ENCODE peak calls at places on chromosomes 11 and 22, in five cellular contexts. One of them, this sample, is unnamed.
A peak's percentile ranks its signal among the peaks of the same experiment; 100 is the strongest.

GRCh38 chr11:93646399-93646798 is 15.1 kb upstream of the CEP295 start:
- DNase-seq in CD4-positive, alpha-beta memory T cell: no peak
- DNase-seq in CD4-positive, CD25-positive, alpha-beta regulatory T cell: no peak
- DNase-seq in hepatocyte: no peak
- DNase-seq in right lobe of liver: no peak
- DNase-seq in this sample: no peak

GRCh38 chr22:46845281-46846153 is 83.1 kb downstream of the TBC1D22A start:
- DNase-seq in CD4-positive, CD25-positive, alpha-beta regulatory T cell: no peak
- DNase-seq in right lobe of liver: no peak
- DNase-seq in hepatocyte: no peak
- DNase-seq in CD4-positive, alpha-beta memory T cell: no peak
- DNase-seq in this sample: peak; percentile 25

GRCh38 chr22:36277482-36278291 is 24.8 kb downstream of the APOL1 start:
- DNase-seq in CD4-positive, alpha-beta memory T cell: peak; percentile 53
- DNase-seq in hepatocyte: peak; percentile 74
- DNase-seq in right lobe of liver: peak; percentile 63
- DNase-seq in CD4-positive, CD25-positive, alpha-beta regulatory T cell: peak; percentile 80
- DNase-seq in this sample: peak; percentile 65

GRCh38 chr11:7874061-7874460 is 57.0 kb downstream of the OR10A6 start:
- DNase-seq in CD4-positive, alpha-beta memory T cell: no peak
- DNase-seq in CD4-positive, CD25-positive, alpha-beta regulatory T cell: no peak
- DNase-seq in right lobe of liver: no peak
- DNase-seq in hepatocyte: no peak
- DNase-seq in this sample: no peak

GRCh38 chr11:68004551-68005335 is 846 bp upstream of the UNC93B1 start:
- DNase-seq in CD4-positive, CD25-positive, alpha-beta regulatory T cell: no peak
- DNase-seq in right lobe of liver: no peak
- DNase-seq in hepatocyte: no peak
- DNase-seq in CD4-positive, alpha-beta memory T cell: no peak
- DNase-seq in this sample: no peak

GRCh38 chr11:27084407-27084985 is 43.9 kb downstream of the BBOX1 start:
- DNase-seq in CD4-positive, CD25-positive, alpha-beta regulatory T cell: no peak
- DNase-seq in hepatocyte: no peak
- DNase-seq in CD4-positive, alpha-beta memory T cell: no peak
- DNase-seq in right lobe of liver: no peak
- DNase-seq in this sample: peak; percentile 77

GRCh38 chr11:86072211-86072610 is 3.3 kb upstream of the PICALM start:
- DNase-seq in right lobe of liver: no peak
- DNase-seq in CD4-positive, CD25-positive, alpha-beta regulatory T cell: no peak
- DNase-seq in CD4-positive, alpha-beta memory T cell: no peak
- DNase-seq in hepatocyte: no peak
- DNase-seq in this sample: no peak

GRCh38 chr11:61333638-61334433 is 808 bp downstream of the TKFC start:
- DNase-seq in right lobe of liver: no peak
- DNase-seq in hepatocyte: no peak
- DNase-seq in CD4-positive, CD25-positive, alpha-beta regulatory T cell: no peak
- DNase-seq in CD4-positive, alpha-beta memory T cell: no peak
- DNase-seq in this sample: peak; percentile 35

GRCh38 chr11:129425214-129425613 is 49.6 kb downstream of the BARX2 start:
- DNase-seq in hepatocyte: no peak
- DNase-seq in CD4-positive, alpha-beta memory T cell: no peak
- DNase-seq in CD4-positive, CD25-positive, alpha-beta regulatory T cell: no peak
- DNase-seq in right lobe of liver: no peak
- DNase-seq in this sample: no peak

GRCh38 chr11:117458275-117459120 is 130.8 kb downstream of the CEP164 start:
- DNase-seq in hepatocyte: no peak
- DNase-seq in right lobe of liver: no peak
- DNase-seq in CD4-positive, CD25-positive, alpha-beta regulatory T cell: peak; percentile 15
- DNase-seq in CD4-positive, alpha-beta memory T cell: no peak
- DNase-seq in this sample: no peak

GRCh38 chr11:125179346-125179745 is 14.8 kb downstream of the PKNOX2 start:
- DNase-seq in CD4-positive, alpha-beta memory T cell: no peak
- DNase-seq in CD4-positive, CD25-positive, alpha-beta regulatory T cell: no peak
- DNase-seq in hepatocyte: no peak
- DNase-seq in right lobe of liver: no peak
- DNase-seq in this sample: no peak

GRCh38 chr11:8090756-8091155 is 9.7 kb downstream of the TUB start:
- DNase-seq in right lobe of liver: no peak
- DNase-seq in hepatocyte: peak; percentile 71
- DNase-seq in CD4-positive, alpha-beta memory T cell: no peak
- DNase-seq in CD4-positive, CD25-positive, alpha-beta regulatory T cell: peak; percentile 27
- DNase-seq in this sample: peak; percentile 33

GRCh38 chr22:37659066-37659896 is 758 bp downstream of the PDXP start:
- DNase-seq in hepatocyte: peak; percentile 77
- DNase-seq in CD4-positive, CD25-positive, alpha-beta regulatory T cell: peak; percentile 35
- DNase-seq in CD4-positive, alpha-beta memory T cell: no peak
- DNase-seq in right lobe of liver: peak; percentile 70
- DNase-seq in this sample: no peak

GRCh38 chr22:32971252-32971651 is 86.9 kb downstream of the SYN3 start:
- DNase-seq in hepatocyte: no peak
- DNase-seq in CD4-positive, alpha-beta memory T cell: no peak
- DNase-seq in right lobe of liver: no peak
- DNase-seq in CD4-positive, CD25-positive, alpha-beta regulatory T cell: no peak
- DNase-seq in this sample: no peak

GRCh38 chr22:37747715-37748100 is 50.9 kb downstream of the TRIOBP start:
- DNase-seq in hepatocyte: no peak
- DNase-seq in right lobe of liver: no peak
- DNase-seq in CD4-positive, alpha-beta memory T cell: no peak
- DNase-seq in CD4-positive, CD25-positive, alpha-beta regulatory T cell: no peak
- DNase-seq in this sample: no peak

GRCh38 chr11:122758974-122759373 is 79.3 kb upstream of the CRTAM start:
- DNase-seq in right lobe of liver: no peak
- DNase-seq in CD4-positive, alpha-beta memory T cell: no peak
- DNase-seq in hepatocyte: no peak
- DNase-seq in CD4-positive, CD25-positive, alpha-beta regulatory T cell: no peak
- DNase-seq in this sample: peak; percentile 81

GRCh38 chr22:36758792-36759271 is 17.1 kb downstream of the IFT27 start:
- DNase-seq in CD4-positive, alpha-beta memory T cell: no peak
- DNase-seq in CD4-positive, CD25-positive, alpha-beta regulatory T cell: no peak
- DNase-seq in hepatocyte: no peak
- DNase-seq in right lobe of liver: no peak
- DNase-seq in this sample: no peak

GRCh38 chr11:201936-202335 is 5.3 kb downstream of the BET1L start:
- DNase-seq in CD4-positive, alpha-beta memory T cell: no peak
- DNase-seq in right lobe of liver: no peak
- DNase-seq in hepatocyte: no peak
- DNase-seq in CD4-positive, CD25-positive, alpha-beta regulatory T cell: no peak
- DNase-seq in this sample: no peak

GRCh38 chr11:76846441-76846840 is 14.3 kb upstream of the ACER3 start:
- DNase-seq in hepatocyte: no peak
- DNase-seq in right lobe of liver: no peak
- DNase-seq in CD4-positive, CD25-positive, alpha-beta regulatory T cell: no peak
- DNase-seq in CD4-positive, alpha-beta memory T cell: no peak
- DNase-seq in this sample: no peak

DNA sequence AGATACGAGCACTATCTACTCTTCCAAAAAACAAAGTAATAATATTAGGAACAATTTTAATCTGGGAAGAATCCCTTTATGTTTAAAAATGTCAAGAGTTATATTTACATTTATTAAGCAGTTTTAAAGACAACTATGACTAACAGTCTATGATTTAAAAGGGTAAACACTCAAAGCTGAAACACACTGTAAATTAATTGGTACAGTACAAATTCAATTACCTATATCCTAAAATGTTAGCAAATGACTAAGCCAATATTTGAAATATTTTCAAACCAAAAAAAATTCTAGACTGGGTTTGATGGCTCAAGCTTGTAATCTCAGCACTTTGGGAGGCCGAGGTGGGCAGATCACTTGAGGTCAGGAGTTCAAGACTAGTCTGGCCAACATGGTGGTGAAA is 36.0 kb upstream of the CHRNA10 start:
- DNase-seq in right lobe of liver: no peak
- DNase-seq in CD4-positive, CD25-positive, alpha-beta regulatory T cell: no peak
- DNase-seq in hepatocyte: no peak
- DNase-seq in CD4-positive, alpha-beta memory T cell: no peak
- DNase-seq in this sample: no peak
- H3K4me3 ChIP-seq in right lobe of liver: no peak overlapping the region
- H3K4me3 ChIP-seq in CD4-positive, CD25-positive, alpha-beta regulatory T cell: no peak overlapping the region
- H3K4me3 ChIP-seq in hepatocyte: no peak overlapping the region
- H3K4me3 ChIP-seq in CD4-positive, alpha-beta memory T cell: no peak overlapping the region
- H3K4me3 ChIP-seq in this sample: no peak overlapping the region

DNA sequence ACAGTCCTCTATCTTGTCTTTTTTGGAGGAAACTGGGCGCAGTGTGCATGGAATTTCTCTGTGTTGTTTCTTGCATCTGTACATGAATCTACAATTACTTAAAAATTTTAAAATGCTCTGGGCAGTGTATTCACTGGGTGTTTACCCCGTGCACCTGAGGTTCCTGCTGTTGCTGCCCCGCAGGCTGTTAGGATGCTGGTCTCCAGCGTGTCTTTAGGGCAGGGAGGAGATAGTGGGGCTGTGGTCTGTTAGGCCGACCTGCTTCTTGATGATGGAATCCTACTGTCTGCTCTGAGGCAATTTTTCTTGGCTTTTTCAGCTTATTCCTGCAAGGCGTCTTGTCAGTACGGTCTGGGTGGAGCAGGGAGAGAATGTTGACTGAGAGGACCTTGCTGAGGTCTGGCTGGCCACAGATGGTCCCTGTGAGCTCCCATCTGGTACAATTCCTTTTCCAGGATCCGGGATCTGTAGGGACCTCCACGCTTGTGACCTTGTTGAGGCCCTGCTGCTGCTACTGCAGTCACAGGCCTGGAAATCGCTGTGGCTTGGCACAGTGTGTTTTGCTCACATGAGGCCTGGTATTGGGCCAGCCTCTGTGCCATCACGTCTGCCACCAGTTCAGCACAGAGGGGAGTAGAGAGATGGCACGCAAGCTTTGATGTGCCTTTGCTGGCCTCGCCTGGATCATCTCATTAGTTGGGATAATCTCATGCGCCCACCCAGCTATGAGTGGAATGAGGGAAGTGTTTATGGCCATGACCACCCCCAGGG is 22.8 kb downstream of the DERL3 start:
- DNase-seq in hepatocyte: no peak
- DNase-seq in CD4-positive, alpha-beta memory T cell: no peak
- DNase-seq in right lobe of liver: no peak
- DNase-seq in CD4-positive, CD25-positive, alpha-beta regulatory T cell: no peak
- DNase-seq in this sample: no peak
- H3K9me3 ChIP-seq in hepatocyte: no peaks in the 10 kb centered on the region
- H3K9me3 ChIP-seq in CD4-positive, alpha-beta memory T cell: no peaks in the 10 kb centered on the region
- H3K9me3 ChIP-seq in right lobe of liver: no peaks in the 10 kb centered on the region
- H3K9me3 ChIP-seq in CD4-positive, CD25-positive, alpha-beta regulatory T cell: no peaks in the 10 kb centered on the region
- H3K9me3 ChIP-seq in this sample: no peaks in the 10 kb centered on the region

GRCh38 chr11:3378426-3379423 is at the start of gene ZNF195:
- DNase-seq in hepatocyte: peak; percentile 98
- DNase-seq in CD4-positive, alpha-beta memory T cell: peak; percentile 95
- DNase-seq in right lobe of liver: peak; percentile 98
- DNase-seq in CD4-positive, CD25-positive, alpha-beta regulatory T cell: peak; percentile 98
- DNase-seq in this sample: peak; percentile 98

GRCh38 chr11:3380706-3381570 is 2.0 kb upstream of the ZNF195 start:
- DNase-seq in CD4-positive, CD25-positive, alpha-beta regulatory T cell: no peak
- DNase-seq in hepatocyte: no peak
- DNase-seq in right lobe of liver: no peak
- DNase-seq in CD4-positive, alpha-beta memory T cell: no peak
- DNase-seq in this sample: no peak

GRCh38 chr11:3382613-3383275 is 3.8 kb upstream of the ZNF195 start:
- DNase-seq in hepatocyte: no peak
- DNase-seq in CD4-positive, alpha-beta memory T cell: no peak
- DNase-seq in CD4-positive, CD25-positive, alpha-beta regulatory T cell: no peak
- DNase-seq in right lobe of liver: no peak
- DNase-seq in this sample: no peak

GRCh38 chr11:3381794-3382193 is 2.8 kb upstream of the ZNF195 start:
- DNase-seq in right lobe of liver: no peak
- DNase-seq in hepatocyte: no peak
- DNase-seq in CD4-positive, alpha-beta memory T cell: no peak
- DNase-seq in CD4-positive, CD25-positive, alpha-beta regulatory T cell: no peak
- DNase-seq in this sample: no peak
- H3K4me3 ChIP-seq in right lobe of liver: no peak overlapping the region
- H3K4me3 ChIP-seq in hepatocyte: no peak overlapping the region
- H3K4me3 ChIP-seq in CD4-positive, alpha-beta memory T cell: no peak overlapping the region
- H3K4me3 ChIP-seq in CD4-positive, CD25-positive, alpha-beta regulatory T cell: no peak overlapping the region
- H3K4me3 ChIP-seq in this sample: no peak overlapping the region

DNA sequence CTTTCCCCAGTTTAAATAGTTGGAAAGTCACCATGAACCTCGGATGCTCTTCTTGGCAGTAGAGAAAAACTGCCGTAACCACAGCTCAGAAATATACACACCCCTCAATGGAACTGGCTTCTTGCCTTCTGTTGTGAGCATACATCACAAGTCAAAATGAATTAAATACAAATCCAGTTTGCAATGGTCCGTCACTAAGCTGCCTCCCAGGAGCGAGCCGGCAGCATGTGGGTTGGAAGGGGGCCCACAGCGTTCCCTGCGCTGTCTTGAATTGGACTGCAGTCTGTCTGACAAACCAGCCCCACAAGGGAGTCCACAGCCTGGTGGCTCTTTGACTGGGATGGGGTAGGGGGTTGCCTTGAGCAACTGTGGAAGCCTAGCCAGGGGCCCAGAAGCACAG is 38.3 kb downstream of the C11orf58 start:
- DNase-seq in right lobe of liver: no peak
- DNase-seq in CD4-positive, alpha-beta memory T cell: no peak
- DNase-seq in CD4-positive, CD25-positive, alpha-beta regulatory T cell: no peak
- DNase-seq in hepatocyte: no peak
- DNase-seq in this sample: peak; percentile 63
- H3K9me3 ChIP-seq in right lobe of liver: no peaks in the 10 kb centered on the region
- H3K9me3 ChIP-seq in CD4-positive, alpha-beta memory T cell: no peaks in the 10 kb centered on the region
- H3K9me3 ChIP-seq in CD4-positive, CD25-positive, alpha-beta regulatory T cell: no peaks in the 10 kb centered on the region
- H3K9me3 ChIP-seq in hepatocyte: no peaks in the 10 kb centered on the region
- H3K9me3 ChIP-seq in this sample: no peaks in the 10 kb centered on the region

GRCh38 chr11:46149826-46150225 is 28.6 kb upstream of the PHF21A start:
- DNase-seq in hepatocyte: no peak
- DNase-seq in CD4-positive, alpha-beta memory T cell: no peak
- DNase-seq in CD4-positive, CD25-positive, alpha-beta regulatory T cell: no peak
- DNase-seq in right lobe of liver: no peak
- DNase-seq in this sample: no peak
- H3K4me3 ChIP-seq in hepatocyte: no peak overlapping the region
- H3K4me3 ChIP-seq in CD4-positive, alpha-beta memory T cell: no peak overlapping the region
- H3K4me3 ChIP-seq in CD4-positive, CD25-positive, alpha-beta regulatory T cell: no peak overlapping the region
- H3K4me3 ChIP-seq in right lobe of liver: no peak overlapping the region
- H3K4me3 ChIP-seq in this sample: no peak overlapping the region

GRCh38 chr22:49236541-49237075 is 591.1 kb downstream of the BRD1 start:
- DNase-seq in hepatocyte: no peak
- DNase-seq in CD4-positive, alpha-beta memory T cell: no peak
- DNase-seq in right lobe of liver: no peak
- DNase-seq in CD4-positive, CD25-positive, alpha-beta regulatory T cell: no peak
- DNase-seq in this sample: no peak
- H3K9me3 ChIP-seq in hepatocyte: no peaks in the 10 kb centered on the region
- H3K9me3 ChIP-seq in CD4-positive, alpha-beta memory T cell: no peaks in the 10 kb centered on the region
- H3K9me3 ChIP-seq in right lobe of liver: no peaks in the 10 kb centered on the region
- H3K9me3 ChIP-seq in CD4-positive, CD25-positive, alpha-beta regulatory T cell: no peaks in the 10 kb centered on the region
- H3K9me3 ChIP-seq in this sample: no peaks in the 10 kb centered on the region

GRCh38 chr22:41587347-41587723 is 2.3 kb downstream of the PMM1 start:
- DNase-seq in hepatocyte: no peak
- DNase-seq in CD4-positive, CD25-positive, alpha-beta regulatory T cell: no peak
- DNase-seq in CD4-positive, alpha-beta memory T cell: no peak
- DNase-seq in right lobe of liver: no peak
- DNase-seq in this sample: no peak
- H3K4me3 ChIP-seq in hepatocyte: no peak overlapping the region
- H3K4me3 ChIP-seq in CD4-positive, CD25-positive, alpha-beta regulatory T cell: no peak overlapping the region
- H3K4me3 ChIP-seq in CD4-positive, alpha-beta memory T cell: no peak overlapping the region
- H3K4me3 ChIP-seq in right lobe of liver: peak overlapping the region; percentile 28
- H3K4me3 ChIP-seq in this sample: no peak overlapping the region

GRCh38 chr11:1333860-1334259 is 24.4 kb upstream of the TOLLIP start:
- DNase-seq in CD4-positive, alpha-beta memory T cell: no peak
- DNase-seq in right lobe of liver: no peak
- DNase-seq in CD4-positive, CD25-positive, alpha-beta regulatory T cell: no peak
- DNase-seq in hepatocyte: no peak
- DNase-seq in this sample: no peak
- H3K9me3 ChIP-seq in CD4-positive, alpha-beta memory T cell: no peaks in the 10 kb centered on the region
- H3K9me3 ChIP-seq in right lobe of liver: no peaks in the 10 kb centered on the region
- H3K9me3 ChIP-seq in CD4-positive, CD25-positive, alpha-beta regulatory T cell: peaks cover 6% of the 10 kb centered on the region
- H3K9me3 ChIP-seq in hepatocyte: no peaks in the 10 kb centered on the region
- H3K9me3 ChIP-seq in this sample: no peaks in the 10 kb centered on the region

GRCh38 chr11:110711448-110711775 is 825 bp downstream of the ARHGAP20 start:
- DNase-seq in hepatocyte: no peak
- DNase-seq in right lobe of liver: no peak
- DNase-seq in CD4-positive, CD25-positive, alpha-beta regulatory T cell: no peak
- DNase-seq in CD4-positive, alpha-beta memory T cell: no peak
- DNase-seq in this sample: no peak
- H3K4me3 ChIP-seq in hepatocyte: peak overlapping the region; percentile 81
- H3K4me3 ChIP-seq in right lobe of liver: peak overlapping the region; percentile 61
- H3K4me3 ChIP-seq in CD4-positive, CD25-positive, alpha-beta regulatory T cell: no peak overlapping the region
- H3K4me3 ChIP-seq in CD4-positive, alpha-beta memory T cell: no peak overlapping the region
- H3K4me3 ChIP-seq in this sample: peak overlapping the region; percentile 76